ENCODE peak calls at places on chromosomes 1 and 21, in ten cellular contexts. Z is dermis microvascular lymphatic vessel endothelial cell; T is left ventricle myocardium inferior; X is NCI-H187; S is B cell; H is naive thymus-derived CD8-positive, alpha-beta T cell; L is midbrain; D is MCF 10A; N is pancreas; J is caudate nucleus. A is an unnamed sample.

GRCh38 chr21:45293214-45293725 is 5.6 kb upstream of the POFUT2 start:
- DNase-seq in Z (no peak), T (no peak), X (no peak), S (no peak), H (no peak), L (no peak), D (no peak), N (no peak), J (no peak), A (peak; percentile 59)

GRCh38 chr21:16241500-16241963 is 511.8 kb downstream of the USP25 start:
- DNase-seq in Z (no peak), T (no peak), X (no peak), S (no peak), H (no peak), L (no peak), D (no peak), N (no peak), J (no peak), A (peak; percentile 88)

GRCh38 chr1:6141601-6142000 is 38.5 kb downstream of the CHD5 start:
- DNase-seq in Z (no peak), T (no peak), X (no peak), S (no peak), H (no peak), L (no peak), D (peak; percentile 36), N (no peak), J (no peak), A (peak; percentile 79)

GRCh38 chr1:99935534-99935933 is 34.3 kb upstream of the SLC35A3 start:
- DNase-seq in Z (no peak), T (no peak), X (no peak), S (no peak), H (no peak), L (no peak), D (no peak), N (no peak), J (no peak), A (no peak)

GRCh38 chr21:29538115-29538514 is 239.4 kb downstream of the BACH1 start:
- DNase-seq in Z (no peak), T (no peak), X (no peak), S (no peak), H (no peak), L (no peak), D (no peak), N (no peak), J (no peak), A (no peak)

GRCh38 chr1:12057940-12058687 is 5.0 kb upstream of the TNFRSF8 start:
- DNase-seq in Z (no peak), T (no peak), X (no peak), S (no peak), H (no peak), L (no peak), D (no peak), N (no peak), J (no peak), A (no peak)

GRCh38 chr1:38891753-38892152 is 10.4 kb upstream of the GJA9 start:
- DNase-seq in Z (no peak), T (no peak), X (no peak), S (no peak), H (no peak), L (no peak), D (peak; percentile 2), N (no peak), J (no peak), A (peak; percentile 76)

GRCh38 chr1:97209381-97209780 is 487.8 kb downstream of the PTBP2 start:
- DNase-seq in Z (no peak), T (no peak), X (no peak), S (no peak), H (no peak), L (no peak), D (no peak), N (no peak), J (no peak), A (no peak)

GRCh38 chr1:52629021-52629643 is 3.8 kb upstream of the SHISAL2A start:
- DNase-seq in Z (no peak), T (no peak), X (no peak), S (no peak), H (no peak), L (peak; percentile 70), D (no peak), N (no peak), J (peak; percentile 31), A (no peak)

GRCh38 chr1:230114245-230114651 is 47.2 kb downstream of the GALNT2 start:
- DNase-seq in Z (no peak), T (no peak), X (no peak), S (no peak), H (no peak), L (no peak), D (no peak), N (no peak), J (no peak), A (no peak)

GRCh38 chr1:108560143-108560429 is 186 bp downstream of the EEIG2 start:
- DNase-seq in Z (no peak), T (peak; percentile 18), X (no peak), S (no peak), H (no peak), L (no peak), D (no peak), N (no peak), J (no peak), A (no peak)

GRCh38 chr1:245988393-245989078 is 518.5 kb downstream of the SMYD3 start:
- DNase-seq in Z (no peak), T (no peak), X (no peak), S (no peak), H (no peak), L (no peak), D (no peak), N (no peak), J (no peak), A (peak; percentile 47)

GRCh38 chr1:64246294-64246917 is 43.0 kb downstream of the UBE2U start:
- DNase-seq in Z (peak; percentile 32), T (no peak), X (peak; percentile 10), S (peak; percentile 36), H (no peak), L (peak; percentile 41), D (peak; percentile 60), N (no peak), J (peak; percentile 0), A (no peak)

GRCh38 chr1:119080586-119080985 is 59.9 kb downstream of the WARS2 start:
- DNase-seq in Z (no peak), T (no peak), X (no peak), S (no peak), H (no peak), L (no peak), D (peak; percentile 73), N (peak; percentile 19), J (no peak), A (peak; percentile 84)

GRCh38 chr1:20404466-20404865 is 81.5 kb downstream of the CAMK2N1 start:
- DNase-seq in Z (no peak), T (no peak), X (no peak), S (peak; percentile 68), H (no peak), L (no peak), D (no peak), N (no peak), J (peak; percentile 73), A (peak; percentile 71)

GRCh38 chr1:22689505-22689904 is 21.1 kb upstream of the EPHB2 start:
- DNase-seq in Z (peak; percentile 99), T (no peak), X (no peak), S (no peak), H (no peak), L (no peak), D (peak; percentile 62), N (no peak), J (no peak), A (peak; percentile 66)

GRCh38 chr21:41705546-41706262 is 61.1 kb downstream of the RIPK4 start:
- DNase-seq in Z (no peak), T (no peak), X (no peak), S (no peak), H (no peak), L (no peak), D (no peak), N (no peak), J (no peak), A (no peak)

GRCh38 chr1:7516341-7516740 is 254.8 kb upstream of the VAMP3 start:
- DNase-seq in Z (no peak), T (peak; percentile 41), X (no peak), S (no peak), H (no peak), L (no peak), D (no peak), N (no peak), J (no peak), A (peak; percentile 80)

GRCh38 chr1:184210048-184210447 is 158.5 kb downstream of the TSEN15 start:
- DNase-seq in Z (no peak), T (no peak), X (no peak), S (no peak), H (no peak), L (no peak), D (no peak), N (no peak), J (no peak), A (no peak)

GRCh38 chr1:113871597-113872113 is at the start of gene PTPN22:
- DNase-seq in Z (no peak), T (no peak), X (no peak), S (peak; percentile 83), H (peak; percentile 77), L (no peak), D (peak; percentile 45), N (peak; percentile 32), J (peak; percentile 2), A (peak; percentile 42)

GRCh38 chr1:100597069-100597741 is 59.3 kb downstream of the GPR88 start:
- DNase-seq in Z (peak; percentile 7), T (no peak), X (no peak), S (no peak), H (no peak), L (no peak), D (peak; percentile 11), N (no peak), J (no peak), A (no peak)

GRCh38 chr1:245045087-245045881 is 109.5 kb upstream of the KIF26B start:
- DNase-seq in Z (no peak), T (no peak), X (no peak), S (no peak), H (no peak), L (peak; percentile 67), D (peak; percentile 31), N (peak; percentile 54), J (peak; percentile 21), A (peak; percentile 67)

GRCh38 chr21:34913786-34914185 is 135.3 kb downstream of the RUNX1 start:
- DNase-seq in Z (no peak), T (no peak), X (no peak), S (no peak), H (no peak), L (no peak), D (no peak), N (no peak), J (no peak), A (no peak)